ENCODE peak calls at places on chromosomes 16 and 17, in nine cellular contexts. W is amniotic stem cell; L is cardiac fibroblast; A is NCI-H2171; M is GM12865; Q is NCI-H1436; G is mesenchymal stem cell; T is stimulated activated CD8-positive, alpha-beta memory T cell treated with anti-CD3 and anti-CD28 coated beads, Interleukin-7, amount 100 ng/mL, for 1 hour; O is SIG-M5. X is an unnamed sample.

GRCh38 chr16:3017806-3018506 is at the start of gene CLDN6:
- DNase-seq in W (no peak), L (no peak), A (no peak), M (no peak), Q (no peak), G (no peak), T (no peak), O (no peak), X (peak; percentile 32)

GRCh38 chr17:51668155-51668962 is 408.0 kb downstream of the UTP18 start:
- DNase-seq in W (no peak), L (no peak), A (no peak), M (no peak), Q (no peak), G (no peak), T (no peak), O (no peak), X (no peak)

GRCh38 chr16:88815901-88816589 is 4.3 kb upstream of the APRT start:
- DNase-seq in W (no peak), L (no peak), A (peak; percentile 56), M (peak; percentile 67), Q (peak; percentile 62), G (peak; percentile 27), T (no peak), O (no peak), X (peak; percentile 61)

GRCh38 chr16:67154578-67155304 is 3.9 kb upstream of the B3GNT9 start:
- DNase-seq in W (no peak), L (no peak), A (no peak), M (no peak), Q (no peak), G (no peak), T (no peak), O (no peak), X (no peak)

GRCh38 chr17:57954421-57955182 is 610 bp downstream of the CUEDC1 start:
- DNase-seq in W (peak; percentile 66), L (peak; percentile 69), A (peak; percentile 88), M (no peak), Q (peak; percentile 19), G (peak; percentile 74), T (no peak), O (no peak), X (peak; percentile 66)

GRCh38 chr17:3574231-3574630 is 16.6 kb upstream of the TRPV3 start:
- DNase-seq in W (no peak), L (no peak), A (no peak), M (no peak), Q (no peak), G (no peak), T (no peak), O (no peak), X (no peak)

GRCh38 chr17:66255112-66255511 is 25.9 kb upstream of the APOH start:
- DNase-seq in W (peak; percentile 73), L (peak; percentile 89), A (peak; percentile 58), M (peak; percentile 76), Q (peak; percentile 86), G (peak; percentile 83), T (no peak), O (no peak), X (no peak)

GRCh38 chr17:46764709-46765401 is 53.6 kb downstream of the WNT3 start:
- DNase-seq in W (no peak), L (peak; percentile 83), A (no peak), M (no peak), Q (no peak), G (peak; percentile 32), T (no peak), O (no peak), X (no peak)

GRCh38 chr17:75277664-75278071 is 6.6 kb upstream of the MIF4GD start:
- DNase-seq in W (no peak), L (peak; percentile 56), A (no peak), M (no peak), Q (no peak), G (no peak), T (no peak), O (no peak), X (no peak)

GRCh38 chr17:56891751-56892150 is 22.1 kb downstream of the TRIM25 start:
- DNase-seq in W (no peak), L (peak; percentile 26), A (no peak), M (no peak), Q (no peak), G (no peak), T (peak; percentile 43), O (no peak), X (peak; percentile 36)